ENCODE peak calls at places on chromosomes 7 and 10, in six cellular contexts. Y is PC-9, N is HCT116, A is fibroblast of lung, Z is lower lobe of right lung, K is neural progenitor cell. P is an unnamed sample. For H3K9me3, the result is how much of the 10 kb centered on the place peaks cover.

GRCh38 chr7:120941064-120941463 is 9.5 kb upstream of the ING3 start:
- DNase-seq in Z (no peak), N (peak), A (peak), K (no peak), Y (no peak), P (peak)

GRCh38 chr7:17680026-17680425 is 260.3 kb downstream of the SNX13 start:
- DNase-seq in Y (peak), A (peak), Z (peak), N (no peak), K (peak), P (no peak)

GRCh38 chr10:27663611-27664010 is 82.0 kb downstream of the MKX start:
- DNase-seq in K (no peak), Z (no peak), A (no peak), Y (no peak), N (no peak), P (no peak)

GRCh38 chr10:102620138-102620591 is 24.1 kb upstream of the TRIM8 start:
- DNase-seq in K (no peak), A (no peak), N (no peak), Z (peak), Y (no peak), P (no peak)

GRCh38 chr10:11238893-11239292 is 221.2 kb downstream of the CELF2 start:
- DNase-seq in K (no peak), N (no peak), Z (no peak), Y (no peak), A (no peak), P (no peak)

GRCh38 chr7:103149808-103150180 is 895 bp upstream of the NAPEPLD start:
- DNase-seq in Z (no peak), Y (no peak), N (no peak), K (no peak), A (no peak), P (no peak)

GRCh38 chr10:59578013-59578412 is 131.6 kb downstream of the SLC16A9 start:
- DNase-seq in Z (no peak), Y (no peak), K (no peak), N (no peak), A (no peak), P (no peak)

GRCh38 chr10:131694963-131695813 is 205.6 kb upstream of the PPP2R2D start:
- DNase-seq in N (no peak), K (no peak), Z (no peak), A (no peak), Y (no peak), P (no peak)

GRCh38 chr7:137967143-137968018 is 34.5 kb downstream of the CREB3L2 start:
- DNase-seq in A (peak), Z (no peak), Y (peak), K (peak), N (no peak), P (no peak)

GRCh38 chr7:48083114-48083830 is 5.8 kb upstream of the UPP1 start:
- DNase-seq in Y (peak), A (peak), N (no peak), K (no peak), Z (no peak), P (no peak)

GRCh38 chr10:5644930-5645329 is 21.5 kb downstream of the ASB13 start:
- DNase-seq in K (no peak), Y (no peak), A (no peak), N (no peak), Z (peak), P (no peak)

GRCh38 chr10:21273400-21273968 is 252.0 kb downstream of the SKIDA1 start:
- DNase-seq in K (no peak), N (no peak), Z (no peak), Y (no peak), A (no peak), P (no peak)

GRCh38 chr10:87608756-87609155 is 50.9 kb upstream of the PAPSS2 start:
- DNase-seq in N (no peak), K (no peak), A (no peak), Y (no peak), Z (no peak), P (peak)

GRCh38 chr10:29386347-29386999 is 97.6 kb downstream of the LYZL1 start:
- DNase-seq in N (no peak), Y (no peak), A (peak), K (peak), Z (no peak), P (peak)

GRCh38 chr10:126170367-126170766 is 217.9 kb downstream of the ADAM12 start:
- DNase-seq in K (no peak), Y (no peak), Z (no peak), N (no peak), A (no peak), P (no peak)

GRCh38 chr10:99524050-99524666 is 8.6 kb upstream of the NKX2-3 start:
- DNase-seq in K (peak), N (no peak), Z (no peak), Y (no peak), A (no peak), P (peak)

GRCh38 chr7:127938588-127938987 is 92.6 kb downstream of the LRRC4 start:
- DNase-seq in A (peak), N (no peak), Y (no peak), K (no peak), Z (no peak), P (no peak)

GRCh38 chr7:74657692-74658170 is at the start of gene GTF2I:
- DNase-seq in A (no peak), N (no peak), K (peak), Z (no peak), Y (no peak), P (no peak)

GRCh38 chr10:15485684-15486316 is 114.7 kb upstream of the FAM171A1 start:
- DNase-seq in N (no peak), K (no peak), Y (no peak), Z (no peak), A (peak), P (no peak)

DNA sequence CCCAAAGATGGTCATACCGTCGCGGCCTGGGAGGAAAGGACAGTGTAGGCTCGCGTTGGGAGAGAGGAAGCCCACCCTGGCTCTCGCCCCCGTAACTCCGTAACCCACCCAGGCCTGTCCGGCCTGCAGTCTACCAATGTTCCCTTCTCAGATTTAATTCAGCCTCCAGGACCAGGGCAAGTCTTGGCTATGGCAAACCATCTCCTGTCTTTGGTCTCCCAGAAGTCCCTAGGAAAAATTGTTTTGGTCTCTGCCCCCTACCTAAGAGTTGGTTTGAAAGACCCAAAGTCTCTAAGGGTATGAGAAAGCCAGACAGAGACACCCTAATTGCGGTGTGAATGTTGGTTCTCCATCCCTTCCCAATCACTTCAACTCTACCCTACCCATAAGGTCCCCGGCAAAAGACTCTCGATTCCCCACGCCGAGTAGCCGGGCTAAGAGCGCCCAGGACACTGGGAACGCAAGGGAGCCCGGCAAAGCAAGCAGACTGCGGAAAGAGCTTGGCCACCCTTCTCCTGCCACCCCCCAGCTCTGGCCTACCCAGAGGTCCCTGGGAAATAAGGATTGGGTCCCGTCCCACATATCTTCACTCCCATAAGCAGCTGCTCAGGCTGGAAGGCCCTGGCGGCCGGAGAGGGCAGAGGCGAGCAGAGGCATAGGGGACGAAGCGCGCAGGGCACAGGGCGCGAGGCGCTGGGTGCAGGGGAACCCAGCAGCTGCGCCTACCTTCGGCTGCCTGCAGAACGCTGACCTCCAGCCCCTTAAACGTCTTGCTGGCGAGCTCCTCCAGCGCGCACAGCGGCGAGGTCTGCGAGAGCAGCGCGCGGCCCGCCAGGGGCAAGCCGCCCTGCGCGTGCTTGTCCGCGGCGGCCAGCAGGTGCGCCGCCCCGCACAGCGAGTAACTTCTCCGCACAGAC is 1.2 kb downstream of the LBX1 start:
- DNase-seq in N (no peak), Y (no peak), Z (no peak), A (no peak), K (peak), P (no peak)
- H3K4me3 ChIP-seq in N (no peak), Y (no peak), Z (no peak), A (no peak), K (no peak), P (no peak)

GRCh38 chr7:158285383-158285770 is 302.2 kb downstream of the PTPRN2 start:
- DNase-seq in K (no peak), Z (no peak), Y (no peak), A (no peak), N (no peak), P (no peak)

GRCh38 chr7:158289761-158290523 is 297.7 kb downstream of the PTPRN2 start:
- DNase-seq in Y (no peak), A (no peak), K (no peak), N (no peak), Z (no peak), P (no peak)

GRCh38 chr7:158292948-158293347 is 294.7 kb downstream of the PTPRN2 start:
- DNase-seq in Z (no peak), A (no peak), N (no peak), K (no peak), Y (no peak), P (no peak)

GRCh38 chr7:158286210-158286609 is 301.4 kb downstream of the PTPRN2 start:
- DNase-seq in Z (no peak), A (no peak), K (no peak), Y (no peak), N (no peak), P (no peak)

GRCh38 chr7:158289231-158289630 is 298.4 kb downstream of the PTPRN2 start:
- DNase-seq in N (no peak), Z (no peak), Y (no peak), K (no peak), A (no peak), P (no peak)
- H3K9me3 ChIP-seq in N (under half), Z (under half), Y (under half), K (under half), A (under half), P (under half)

DNA sequence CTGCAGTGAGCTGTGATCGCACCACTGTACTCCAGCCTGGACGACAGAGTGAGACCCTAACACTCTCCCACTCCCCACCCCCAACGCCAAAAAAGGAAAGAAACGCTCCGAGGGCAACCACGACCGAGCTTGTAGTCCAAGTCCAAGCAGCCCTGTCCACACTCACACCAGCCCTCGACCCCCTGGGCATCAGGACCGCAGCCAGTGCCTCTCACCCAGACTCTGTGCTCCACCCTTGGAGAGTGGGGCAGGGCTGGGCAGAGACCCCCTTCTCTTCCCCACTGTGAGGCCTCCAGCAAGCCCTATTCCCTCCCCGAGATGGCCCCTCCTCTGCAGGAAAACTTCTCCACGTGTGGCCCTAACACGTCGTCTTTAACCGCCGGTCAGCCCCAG is 82.6 kb downstream of the FOXL3 start:
- DNase-seq in N (no peak), A (no peak), Z (no peak), K (no peak), Y (no peak), P (no peak)
- H3K4me3 ChIP-seq in N (no peak), A (no peak), Z (no peak), K (no peak), Y (no peak), P (no peak)

GRCh38 chr7:146414373-146414772 is 297.8 kb downstream of the CNTNAP2 start:
- DNase-seq in N (no peak), Z (no peak), K (peak), A (no peak), Y (no peak), P (no peak)

GRCh38 chr7:146414872-146415271 is 298.3 kb downstream of the CNTNAP2 start:
- DNase-seq in A (no peak), Z (no peak), N (no peak), K (no peak), Y (no peak), P (no peak)

GRCh38 chr7:146411975-146412374 is 295.4 kb downstream of the CNTNAP2 start:
- DNase-seq in A (no peak), N (no peak), K (peak), Z (no peak), Y (no peak), P (no peak)
- H3K9me3 ChIP-seq in A (under half), N (under half), K (under half), Z (under half), Y (under half), P (under half)

DNA sequence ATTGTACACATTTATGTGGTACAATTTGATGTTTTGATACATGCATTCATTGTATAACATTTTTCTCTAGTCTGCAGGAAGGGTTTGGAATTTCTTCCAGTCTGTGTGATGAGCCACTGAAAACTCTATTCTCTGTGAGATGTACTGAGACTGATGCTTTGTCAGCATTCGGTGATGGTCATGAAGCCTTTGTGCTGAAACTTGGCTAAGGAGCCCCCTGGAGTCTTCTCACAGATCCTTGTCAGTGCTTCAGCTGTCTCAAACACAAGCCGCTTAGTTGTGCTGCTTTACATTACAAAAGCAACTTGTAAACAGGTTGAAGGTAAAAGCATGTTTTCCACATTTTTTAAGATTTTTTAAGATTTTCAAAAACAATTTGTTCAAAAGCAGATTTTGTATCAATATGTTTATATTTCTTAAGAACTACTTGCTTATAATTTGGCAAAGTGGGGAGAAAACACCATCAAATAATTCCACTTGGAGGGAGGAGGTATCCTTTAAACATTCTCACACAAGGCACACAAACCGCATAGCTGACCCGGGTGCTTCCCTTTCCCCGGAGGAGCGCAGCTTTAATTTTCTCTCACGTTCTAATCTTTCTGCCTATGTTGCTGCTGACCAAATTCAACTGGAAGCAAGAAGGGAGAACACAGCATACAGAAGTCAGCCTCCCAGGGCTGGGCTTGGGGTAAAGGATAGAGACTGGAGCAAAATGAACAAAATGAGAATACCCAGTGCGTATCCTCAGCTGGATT is 249.8 kb upstream of the VSTM2A start:
- DNase-seq in A (no peak), N (no peak), K (peak), Y (no peak), Z (no peak), P (no peak)
- H3K4me3 ChIP-seq in A (no peak), N (no peak), K (peak), Y (no peak), Z (no peak), P (no peak)

DNA sequence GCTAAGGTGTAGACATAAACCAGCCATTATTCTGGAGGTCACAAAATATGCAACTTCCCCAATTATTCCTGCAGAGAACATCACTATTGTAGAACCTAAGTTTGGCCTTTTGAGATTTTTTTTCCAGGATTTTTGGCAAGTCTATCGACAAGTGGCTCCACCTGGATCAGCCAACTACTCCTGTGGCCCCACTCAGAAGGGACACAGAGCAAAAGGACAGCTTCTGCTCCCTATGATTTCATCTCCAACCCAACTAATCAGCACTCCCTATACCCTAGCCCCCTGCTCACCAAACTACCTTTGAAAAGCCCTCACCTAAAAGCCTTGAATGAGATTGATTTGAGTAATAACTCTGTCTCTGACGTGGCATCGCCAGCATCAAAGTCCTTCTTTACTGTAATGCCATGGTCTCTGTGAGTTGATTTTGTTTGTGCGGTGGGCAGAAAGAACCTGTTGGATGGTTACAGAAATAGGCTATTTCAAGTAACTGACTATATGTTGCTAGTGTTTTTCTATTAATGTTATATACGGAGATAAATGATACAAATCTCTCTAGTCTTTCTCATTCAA is 13.7 kb upstream of the CROT start:
- DNase-seq in Z (no peak), N (no peak), K (no peak), Y (no peak), A (no peak), P (no peak)
- H3K9me3 ChIP-seq in Z (under half), N (under half), K (under half), Y (under half), A (under half), P (under half)

DNA sequence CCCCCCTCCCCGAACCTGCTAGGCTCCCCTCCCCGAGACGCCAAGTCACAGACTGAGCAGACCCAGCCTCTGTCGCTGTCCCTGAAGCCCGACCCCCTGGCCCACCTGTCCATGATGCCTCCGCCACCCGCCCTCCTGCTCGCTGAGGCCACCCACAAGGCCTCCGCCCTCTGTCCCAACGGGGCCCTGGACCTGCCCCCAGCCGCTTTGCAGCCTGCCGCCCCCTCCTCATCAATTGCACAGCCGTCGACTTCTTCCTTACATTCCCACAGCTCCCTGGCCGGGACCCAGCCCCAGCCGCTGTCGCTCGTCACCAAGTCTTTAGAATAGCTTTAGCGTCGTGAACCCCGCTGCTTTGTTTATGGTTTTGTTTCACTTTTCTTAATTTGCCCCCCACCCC is 215.6 kb downstream of the TCF7L2 start:
- DNase-seq in A (no peak), Z (no peak), Y (no peak), K (peak), N (no peak), P (no peak)
- H3K4me3 ChIP-seq in A (no peak), Z (no peak), Y (no peak), K (no peak), N (no peak), P (no peak)

DNA sequence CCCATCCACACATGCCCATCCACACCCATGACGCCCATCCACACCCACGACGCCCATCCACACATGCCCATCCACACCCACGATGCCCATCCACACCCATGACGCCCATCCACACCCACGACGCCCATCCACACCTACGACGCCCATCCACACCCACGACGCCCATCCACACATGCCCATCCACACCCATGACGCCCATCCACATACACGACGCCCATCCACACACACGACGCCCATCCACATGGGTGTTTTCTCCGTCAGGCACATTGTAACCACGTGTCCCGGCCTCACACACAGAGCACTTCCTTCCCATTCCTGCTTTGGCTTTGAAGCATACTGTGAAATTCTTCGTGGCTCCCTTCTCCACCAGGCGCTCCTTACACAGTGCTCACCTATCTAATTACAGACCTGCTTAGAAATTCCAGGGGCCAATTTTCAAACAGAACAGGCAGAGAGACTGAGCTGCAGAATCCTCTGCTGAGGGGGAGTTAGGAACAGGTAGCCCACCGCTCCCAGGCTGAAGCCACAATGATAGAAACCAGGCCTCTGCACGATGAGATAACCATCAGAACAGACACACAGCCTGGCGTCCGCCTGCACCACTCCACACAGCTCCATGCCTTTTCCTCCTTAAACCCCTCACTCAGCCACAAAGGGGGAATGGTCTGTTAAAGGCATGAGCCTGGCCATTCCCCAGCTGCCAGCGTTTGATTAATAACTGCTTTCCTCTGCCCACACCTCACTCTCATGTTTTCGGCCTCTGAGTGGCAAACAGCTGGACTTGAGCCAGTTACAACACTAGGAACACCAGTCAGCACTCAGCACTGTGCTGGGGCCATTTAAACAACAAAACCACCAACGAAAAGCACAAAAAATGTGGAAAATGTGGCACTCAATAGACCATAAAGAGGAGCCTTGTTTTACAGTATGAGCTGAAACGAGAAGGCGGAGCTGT is 501.6 kb downstream of the PTPRN2 start:
- DNase-seq in N (no peak), A (no peak), Z (peak), Y (no peak), K (no peak), P (no peak)
- H3K9me3 ChIP-seq in N (under half), A (under half), Z (under half), Y (under half), K (under half), P (under half)